ENCODE peak calls at places on chromosome 14, in four cellular contexts. O is neural progenitor cell, W is breast epithelium, P is GM13976. F is an unnamed sample.

GRCh38 chr14:66443158-66443695 is 42.9 kb upstream of the CCDC196 start:
- DNase-seq in O (no peak), W (no peak), P (no peak), F (no peak)

GRCh38 chr14:69687963-69688649 is 76.7 kb downstream of the SUSD6 start:
- DNase-seq in O (no peak), W (no peak), P (no peak), F (no peak)

GRCh38 chr14:28676481-28676880 is 90.1 kb upstream of the FOXG1 start:
- DNase-seq in O (no peak), W (no peak), P (no peak), F (no peak)

GRCh38 chr14:35342160-35343010 is 50.2 kb downstream of the PSMA6 start:
- DNase-seq in O (no peak), W (peak; percentile 61), P (no peak), F (no peak)

GRCh38 chr14:98385851-98386250 is 886.1 kb downstream of the BCL11B start:
- DNase-seq in O (no peak), W (no peak), P (no peak), F (no peak)

GRCh38 chr14:65446159-65446558 is 33.6 kb downstream of the FUT8 start:
- DNase-seq in O (peak; percentile 25), W (no peak), P (no peak), F (no peak)

GRCh38 chr14:100147181-100147631 is 12.2 kb downstream of the DEGS2 start:
- DNase-seq in O (no peak), W (no peak), P (peak; percentile 64), F (no peak)

GRCh38 chr14:104350463-104351185 is 212.2 kb downstream of the KIF26A start:
- DNase-seq in O (no peak), W (peak; percentile 39), P (no peak), F (no peak)

GRCh38 chr14:98069712-98070133 is 1202.3 kb downstream of the BCL11B start:
- DNase-seq in O (peak; percentile 42), W (no peak), P (no peak), F (no peak)

GRCh38 chr14:98694541-98694940 is 577.5 kb downstream of the BCL11B start:
- DNase-seq in O (no peak), W (no peak), P (no peak), F (no peak)

GRCh38 chr14:72892879-72893635 is 844 bp downstream of the DPF3 start:
- DNase-seq in O (peak; percentile 63), W (no peak), P (peak; percentile 67), F (no peak)

GRCh38 chr14:54662491-54663116 is 95.7 kb downstream of the SAMD4A start:
- DNase-seq in O (peak; percentile 74), W (no peak), P (no peak), F (no peak)

GRCh38 chr14:101365329-101366158 is 195.8 kb upstream of the DIO3 start:
- DNase-seq in O (peak; percentile 89), W (no peak), P (peak; percentile 33), F (peak; percentile 84)

GRCh38 chr14:69685217-69685616 is 73.8 kb downstream of the SUSD6 start:
- DNase-seq in O (no peak), W (no peak), P (peak; percentile 61), F (no peak)

GRCh38 chr14:69587389-69587788 is 12.7 kb upstream of the CCDC177 start:
- DNase-seq in O (no peak), W (no peak), P (no peak), F (no peak)

GRCh38 chr14:43795600-43796228 is 711.4 kb downstream of the FSCB start:
- DNase-seq in O (no peak), W (no peak), P (no peak), F (no peak)

GRCh38 chr14:71554959-71555612 is 377.1 kb upstream of the RGS6 start:
- DNase-seq in O (no peak), W (no peak), P (no peak), F (no peak)

GRCh38 chr14:30443368-30444007 is 115.5 kb upstream of the G2E3 start:
- DNase-seq in O (peak; percentile 69), W (no peak), P (no peak), F (no peak)

GRCh38 chr14:72850360-72850759 is 43.5 kb downstream of the DPF3 start:
- DNase-seq in O (no peak), W (no peak), P (no peak), F (no peak)

GRCh38 chr14:92846162-92846897 is 52.2 kb downstream of the GOLGA5 start:
- DNase-seq in O (no peak), W (no peak), P (peak; percentile 70), F (no peak)

GRCh38 chr14:56099081-56099797 is 19.0 kb upstream of the PELI2 start:
- DNase-seq in O (peak; percentile 20), W (no peak), P (no peak), F (no peak)

GRCh38 chr14:65927871-65928270 is 515.3 kb downstream of the FUT8 start:
- DNase-seq in O (peak; percentile 34), W (no peak), P (no peak), F (peak; percentile 70)

GRCh38 chr14:56124296-56124695 is 6.1 kb downstream of the PELI2 start:
- DNase-seq in O (no peak), W (no peak), P (no peak), F (no peak)

GRCh38 chr14:92254786-92255185 is 68.2 kb upstream of the SLC24A4 start:
- DNase-seq in O (peak; percentile 72), W (no peak), P (no peak), F (no peak)

GRCh38 chr14:53954551-53955233 is 1.9 kb downstream of the BMP4 start:
- DNase-seq in O (peak; percentile 57), W (no peak), P (no peak), F (no peak)

GRCh38 chr14:77041837-77042557 is 13.5 kb upstream of the IRF2BPL start:
- DNase-seq in O (no peak), W (no peak), P (no peak), F (no peak)

GRCh38 chr14:52926994-52927393 is 23.9 kb downstream of the FERMT2 start:
- DNase-seq in O (no peak), W (no peak), P (no peak), F (no peak)

GRCh38 chr14:101954501-101954900 is 9.9 kb upstream of the DYNC1H1 start:
- DNase-seq in O (no peak), W (peak; percentile 24), P (no peak), F (no peak)

GRCh38 chr14:30115756-30116155 is 188.1 kb upstream of the PRKD1 start:
- DNase-seq in O (peak; percentile 49), W (no peak), P (no peak), F (no peak)

GRCh38 chr14:62662811-62663477 is 382.3 kb downstream of the KCNH5 start:
- DNase-seq in O (peak; percentile 55), W (no peak), P (no peak), F (no peak)

GRCh38 chr14:56120091-56120632 is 2.0 kb downstream of the PELI2 start:
- DNase-seq in O (peak; percentile 45), W (no peak), P (no peak), F (no peak)

GRCh38 chr14:22556021-22556989 is 32.7 kb downstream of the DAD1 start:
- DNase-seq in O (no peak), W (no peak), P (peak; percentile 87), F (no peak)

GRCh38 chr14:88533203-88533602 is 21.6 kb downstream of the PTPN21 start:
- DNase-seq in O (no peak), W (no peak), P (no peak), F (no peak)

GRCh38 chr14:55760801-55761200 is 180.8 kb downstream of the KTN1 start:
- DNase-seq in O (no peak), W (no peak), P (no peak), F (no peak)

GRCh38 chr14:85535916-85536834 is 6.2 kb downstream of the FLRT2 start:
- DNase-seq in O (peak; percentile 28), W (no peak), P (no peak), F (no peak)

GRCh38 chr14:67567654-67568053 is 32.4 kb downstream of the PIGH start:
- DNase-seq in O (no peak), W (no peak), P (no peak), F (no peak)

GRCh38 chr14:72291908-72292688 is 359.9 kb downstream of the RGS6 start:
- DNase-seq in O (peak; percentile 59), W (no peak), P (peak; percentile 59), F (no peak)

GRCh38 chr14:105095236-105095805 is 30.1 kb upstream of the GPR132 start:
- DNase-seq in O (no peak), W (peak; percentile 22), P (no peak), F (no peak)

GRCh38 chr14:71725802-71726638 is 206.2 kb upstream of the RGS6 start:
- DNase-seq in O (no peak), W (no peak), P (no peak), F (no peak)

GRCh38 chr14:25484194-25484593 is 434.2 kb upstream of the STXBP6 start:
- DNase-seq in O (no peak), W (no peak), P (no peak), F (no peak)
- TF ChIP-seq CTCF in O (peak; percentile 26), W (no peak), P (no peak), F (no peak)

GRCh38 chr14:57182760-57183503 is 85.8 kb downstream of the EXOC5 start:
- DNase-seq in O (peak; percentile 74), W (no peak), P (peak; percentile 19), F (no peak)
- TF ChIP-seq CTCF in O (peak; percentile 89), W (no peak), P (peak; percentile 46), F (peak; percentile 46)

GRCh38 chr14:80954771-80955299 is 586 bp upstream of the TSHR start:
- DNase-seq in O (peak; percentile 91), W (peak; percentile 80), P (peak; percentile 83), F (peak; percentile 91)
- TF ChIP-seq CTCF in O (peak; percentile 86), W (peak; percentile 42), P (peak; percentile 71), F (peak; percentile 80)

DNA sequence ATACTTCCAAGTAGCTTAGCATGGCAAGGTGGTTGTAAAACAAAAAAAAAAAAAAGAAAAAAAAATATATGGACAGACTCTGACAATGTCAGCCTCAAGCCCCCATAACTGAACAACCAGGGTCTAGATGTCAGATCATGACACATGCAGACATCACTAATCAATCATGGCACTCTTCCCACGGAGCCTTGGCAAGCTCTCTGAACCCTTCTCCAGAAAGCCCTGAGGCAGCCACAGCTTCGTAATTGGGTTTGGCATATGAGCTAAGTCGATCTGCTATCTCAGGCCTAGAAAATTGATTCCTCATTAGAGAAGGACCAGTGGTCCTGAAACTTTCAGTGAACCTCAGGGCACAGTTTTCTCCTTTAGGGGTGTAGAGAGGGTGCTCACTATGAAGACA is 112.2 kb downstream of the GPR135 start:
- DNase-seq in O (no peak), W (no peak), P (no peak), F (no peak)
- TF ChIP-seq CTCF in O (no peak), W (no peak), P (no peak), F (no peak)

DNA sequence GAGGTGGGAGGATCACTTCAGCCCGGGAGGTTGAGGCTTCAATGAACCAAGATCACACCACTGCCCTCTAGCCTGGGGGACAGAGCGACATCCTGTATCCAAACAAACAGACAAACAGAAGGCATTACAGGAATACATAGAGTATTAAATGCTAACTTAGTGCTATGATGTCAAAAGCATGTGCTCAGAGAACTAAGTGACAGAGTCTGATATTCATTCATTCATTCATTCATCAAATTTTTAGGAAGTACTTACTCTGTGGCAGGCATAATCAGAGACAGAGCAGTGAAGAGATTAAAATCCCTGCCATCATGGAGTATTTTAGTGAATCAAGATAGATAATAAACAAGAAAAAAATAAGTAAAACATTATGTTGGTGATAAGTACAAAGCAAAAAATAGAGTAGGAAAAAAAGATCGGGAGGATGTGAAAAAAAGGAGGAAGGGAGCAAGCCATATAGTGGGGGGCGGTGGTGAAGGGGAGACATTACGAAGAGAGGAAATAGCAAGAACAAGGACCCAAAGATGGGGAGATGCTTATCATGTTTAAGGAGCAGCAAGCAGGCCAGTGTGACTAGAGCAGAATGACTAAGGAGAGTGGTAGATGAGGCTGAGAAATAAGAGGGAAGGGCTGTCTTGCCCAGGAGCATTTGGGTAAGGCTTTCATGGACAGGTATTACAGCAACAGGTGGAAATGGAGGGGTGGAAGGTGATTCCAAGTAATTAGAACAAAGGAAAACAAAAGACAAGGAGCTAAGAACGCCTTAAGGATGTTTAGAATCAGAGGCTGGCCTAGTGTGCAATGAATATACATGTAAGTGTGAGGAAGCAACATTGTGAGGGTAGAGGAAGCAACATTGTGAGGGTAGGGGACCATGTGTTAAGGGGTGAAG is 2.8 kb downstream of the MAP4K5 start:
- DNase-seq in O (no peak), W (no peak), P (no peak), F (no peak)
- TF ChIP-seq CTCF in O (no peak), W (no peak), P (no peak), F (no peak)

F was measured in osteocyte.